ENCODE peak calls at places on chromosomes 6 and 20, in six cellular contexts. A is CD8-positive, alpha-beta T cell; F is spleen; Y is tibial artery; Z is Caco-2; J is A549. U is an unnamed sample. For H3K9me3, the result is how much of the 10 kb centered on the place peaks cover.

GRCh38 chr6:33419580-33420492 is at the start of gene SYNGAP1:
- DNase-seq in A (peak), F (peak), Y (peak), Z (no peak), J (no peak), U (no peak)

GRCh38 chr6:89023591-89024441 is 56.7 kb upstream of the PNRC1 start:
- DNase-seq in A (no peak), F (no peak), Y (peak), Z (no peak), J (no peak), U (peak)

GRCh38 chr20:1373614-1374013 is 19.2 kb downstream of the FKBP1A start:
- DNase-seq in A (no peak), F (no peak), Y (no peak), Z (no peak), J (no peak), U (no peak)

GRCh38 chr6:51029576-51029975 is 210.9 kb downstream of the TFAP2B start:
- DNase-seq in A (no peak), F (no peak), Y (no peak), Z (no peak), J (no peak), U (no peak)

GRCh38 chr6:21003780-21004541 is 469.7 kb downstream of the CDKAL1 start:
- DNase-seq in A (no peak), F (no peak), Y (no peak), Z (no peak), J (peak), U (no peak)

GRCh38 chr6:143901885-143902708 is 37.8 kb downstream of the ZC2HC1B start:
- DNase-seq in A (no peak), F (no peak), Y (peak), Z (no peak), J (no peak), U (peak)

GRCh38 chr6:6315660-6316059 is 4.8 kb downstream of the F13A1 start:
- DNase-seq in A (peak), F (no peak), Y (no peak), Z (no peak), J (peak), U (peak)

GRCh38 chr6:73216859-73217258 is 8.4 kb downstream of the KHDC1L start:
- DNase-seq in A (no peak), F (no peak), Y (no peak), Z (no peak), J (no peak), U (no peak)

GRCh38 chr6:27495386-27496135 is 22.7 kb upstream of the ZNF184 start:
- DNase-seq in A (no peak), F (no peak), Y (peak), Z (no peak), J (peak), U (peak)

GRCh38 chr20:57843941-57844625 is 134.3 kb upstream of the PMEPA1 start:
- DNase-seq in A (peak), F (no peak), Y (no peak), Z (no peak), J (no peak), U (no peak)

GRCh38 chr6:142306736-142307135 is 4.9 kb downstream of the ADGRG6 start:
- DNase-seq in A (no peak), F (no peak), Y (no peak), Z (no peak), J (peak), U (no peak)

GRCh38 chr20:3786126-3786484 is 435 bp downstream of the CENPB start:
- DNase-seq in A (peak), F (no peak), Y (peak), Z (peak), J (peak), U (peak)

GRCh38 chr6:27630727-27631613 is 158.1 kb upstream of the ZNF184 start:
- DNase-seq in A (no peak), F (no peak), Y (no peak), Z (peak), J (peak), U (no peak)

GRCh38 chr6:30091577-30092381 is 16.2 kb upstream of the RNF39 start:
- DNase-seq in A (no peak), F (no peak), Y (no peak), Z (no peak), J (peak), U (no peak)

GRCh38 chr6:140979642-140980091 is 1153.1 kb upstream of the GJE1 start:
- DNase-seq in A (no peak), F (no peak), Y (peak), Z (no peak), J (no peak), U (peak)

GRCh38 chr20:58131111-58131510 is 97.3 kb downstream of the ANKRD60 start:
- DNase-seq in A (no peak), F (no peak), Y (no peak), Z (peak), J (no peak), U (peak)

GRCh38 chr6:40950986-40951730 is 87.9 kb downstream of the UNC5CL start:
- DNase-seq in A (no peak), F (no peak), Y (no peak), Z (no peak), J (no peak), U (no peak)

GRCh38 chr6:157989541-157990289 is 8.1 kb downstream of the SYNJ2 start:
- DNase-seq in A (no peak), F (peak), Y (no peak), Z (no peak), J (peak), U (peak)

DNA sequence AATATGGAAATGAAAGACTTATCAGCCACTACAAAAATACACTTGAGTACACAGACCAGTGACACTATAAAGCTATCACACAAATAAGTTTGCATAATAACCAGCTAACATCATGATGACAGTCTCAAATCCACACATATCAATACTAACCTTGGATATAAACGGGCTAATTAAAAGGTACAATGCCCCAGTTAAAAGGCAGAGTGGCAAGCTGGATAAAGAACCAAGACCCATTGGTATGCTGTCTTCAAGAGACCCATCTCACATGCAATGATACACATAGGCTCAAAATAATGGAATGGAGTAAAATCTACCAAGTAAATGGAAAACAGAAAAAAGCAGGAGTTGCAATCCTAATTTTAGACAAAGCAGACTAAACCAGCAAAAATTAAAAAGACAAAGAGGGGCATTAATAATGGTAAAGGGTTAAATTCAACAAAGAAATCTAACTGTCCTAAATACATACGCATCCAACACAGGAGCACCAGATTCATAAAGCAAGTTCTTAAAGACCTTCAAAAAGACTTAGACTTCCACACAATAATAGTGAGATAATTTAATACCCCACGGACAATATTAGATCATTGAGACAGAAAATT is 163.3 kb downstream of the CD24 start:
- DNase-seq in A (no peak), F (no peak), Y (no peak), Z (no peak), J (no peak), U (no peak)
- H3K9me3 ChIP-seq in A (under half), F (half or more), Y (under half), Z (under half), J (under half), U (half or more)

GRCh38 chr20:62101078-62101477 is 21.2 kb upstream of the LSM14B start:
- DNase-seq in A (no peak), F (no peak), Y (no peak), Z (no peak), J (no peak), U (no peak)
- H3K9me3 ChIP-seq in A (under half), F (half or more), Y (under half), Z (under half), J (half or more), U (under half)

GRCh38 chr20:41192575-41192974 is 55.2 kb downstream of the PLCG1 start:
- DNase-seq in A (no peak), F (no peak), Y (no peak), Z (no peak), J (no peak), U (no peak)

GRCh38 chr20:41187668-41188067 is 50.3 kb downstream of the PLCG1 start:
- DNase-seq in A (no peak), F (no peak), Y (no peak), Z (no peak), J (no peak), U (no peak)

GRCh38 chr20:41196653-41197225 is 59.4 kb downstream of the PLCG1 start:
- DNase-seq in A (no peak), F (no peak), Y (no peak), Z (no peak), J (no peak), U (no peak)

GRCh38 chr20:41191562-41192500 is 54.5 kb downstream of the PLCG1 start:
- DNase-seq in A (no peak), F (no peak), Y (no peak), Z (no peak), J (no peak), U (no peak)
- H3K9me3 ChIP-seq in A (under half), F (under half), Y (under half), Z (under half), J (under half), U (under half)

GRCh38 chr6:7921071-7921470 is 10.5 kb upstream of the TXNDC5 start:
- DNase-seq in A (no peak), F (no peak), Y (no peak), Z (no peak), J (no peak), U (no peak)
- H3K9me3 ChIP-seq in A (under half), F (under half), Y (under half), Z (under half), J (under half), U (under half)

GRCh38 chr20:53448875-53449274 is 144.8 kb downstream of the ZNF217 start:
- DNase-seq in A (no peak), F (no peak), Y (no peak), Z (no peak), J (no peak), U (no peak)
- H3K9me3 ChIP-seq in A (under half), F (half or more), Y (under half), Z (under half), J (under half), U (under half)

GRCh38 chr20:52918311-52918710 is 53.8 kb upstream of the TSHZ2 start:
- DNase-seq in A (no peak), F (no peak), Y (no peak), Z (no peak), J (no peak), U (no peak)
- H3K9me3 ChIP-seq in A (under half), F (under half), Y (under half), Z (under half), J (under half), U (under half)

DNA sequence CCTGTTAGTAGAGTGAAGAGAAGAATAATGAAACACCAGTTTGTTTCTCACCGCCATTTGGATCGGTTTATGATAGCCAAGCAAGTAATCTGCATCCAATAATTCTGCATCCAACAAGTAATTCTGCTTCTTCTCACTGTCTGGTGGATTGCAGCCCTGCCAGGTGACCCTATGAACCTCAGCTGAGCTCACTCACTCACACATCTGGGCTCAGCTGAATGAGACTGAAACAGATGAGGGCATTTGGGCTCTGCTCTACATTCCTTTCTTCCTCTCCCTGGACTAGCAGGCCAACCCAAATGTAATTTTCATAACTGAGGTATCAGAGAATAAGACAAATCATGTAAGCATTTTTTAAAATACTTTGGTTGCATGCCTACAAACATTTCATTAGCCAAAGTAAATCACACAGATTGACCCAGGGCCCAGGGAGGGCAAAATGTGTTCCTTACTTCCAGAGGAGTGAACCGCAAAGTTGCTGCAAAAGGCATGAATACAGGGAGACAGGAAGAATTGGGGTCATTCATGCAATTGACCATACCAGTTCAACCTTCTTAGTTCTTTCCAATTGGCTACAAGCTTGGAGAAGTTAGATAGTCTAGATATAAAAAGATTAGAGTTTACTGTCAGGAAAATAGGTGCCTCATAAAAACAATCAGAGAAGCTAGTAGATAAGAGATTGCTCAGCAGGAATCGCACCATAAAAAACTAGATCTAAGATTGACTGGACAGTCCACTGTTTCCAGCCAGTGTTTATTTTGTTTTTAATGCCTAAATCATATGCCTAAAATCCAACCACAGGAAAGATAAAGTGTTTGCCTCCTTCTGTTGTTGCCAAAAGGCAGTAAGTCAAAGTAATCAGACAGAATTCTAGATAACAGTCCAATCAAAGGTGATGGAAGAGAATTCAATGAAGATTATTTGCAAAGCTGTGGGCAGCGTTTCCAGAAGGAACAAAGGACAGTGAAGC is 43.7 kb downstream of the CBLN4 start:
- DNase-seq in A (no peak), F (no peak), Y (no peak), Z (no peak), J (no peak), U (no peak)
- H3K9me3 ChIP-seq in A (under half), F (under half), Y (under half), Z (under half), J (under half), U (under half)

GRCh38 chr20:62112368-62112767 is 9.9 kb upstream of the LSM14B start:
- DNase-seq in A (no peak), F (no peak), Y (no peak), Z (no peak), J (no peak), U (no peak)
- H3K9me3 ChIP-seq in A (half or more), F (half or more), Y (half or more), Z (half or more), J (half or more), U (half or more)

DNA sequence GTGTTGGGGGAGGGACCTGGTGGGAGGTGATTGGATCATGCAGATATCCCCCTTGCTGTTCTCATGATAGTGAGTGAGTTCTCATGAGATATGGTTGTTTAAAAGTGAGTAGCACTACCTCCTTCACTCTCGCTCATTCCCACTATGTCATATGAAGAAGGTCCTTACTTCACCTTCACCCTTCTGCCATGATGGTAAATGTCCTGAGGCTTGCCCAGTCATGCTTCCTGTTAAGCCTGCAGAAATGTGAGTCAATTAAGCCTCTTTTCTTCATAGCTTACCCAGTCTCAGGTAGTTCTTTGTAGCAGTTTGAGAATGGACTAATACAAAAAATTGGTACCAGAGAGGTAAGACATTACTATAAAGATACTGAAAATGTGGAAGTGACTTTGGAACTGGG is 425.9 kb downstream of the HTR1B start:
- DNase-seq in A (no peak), F (no peak), Y (no peak), Z (no peak), J (no peak), U (no peak)
- H3K9me3 ChIP-seq in A (under half), F (half or more), Y (under half), Z (under half), J (under half), U (under half)

GRCh38 chr20:59629141-59630045 is 25.1 kb downstream of the PHACTR3 start:
- DNase-seq in A (no peak), F (no peak), Y (no peak), Z (peak), J (no peak), U (no peak)

GRCh38 chr20:59625214-59625922 is 21.0 kb downstream of the PHACTR3 start:
- DNase-seq in A (no peak), F (no peak), Y (no peak), Z (no peak), J (no peak), U (no peak)

GRCh38 chr20:59624401-59624800 is 20.1 kb downstream of the PHACTR3 start:
- DNase-seq in A (no peak), F (no peak), Y (no peak), Z (no peak), J (no peak), U (no peak)

GRCh38 chr20:59628171-59628570 is 23.8 kb downstream of the PHACTR3 start:
- DNase-seq in A (no peak), F (peak), Y (no peak), Z (no peak), J (no peak), U (no peak)

DNA sequence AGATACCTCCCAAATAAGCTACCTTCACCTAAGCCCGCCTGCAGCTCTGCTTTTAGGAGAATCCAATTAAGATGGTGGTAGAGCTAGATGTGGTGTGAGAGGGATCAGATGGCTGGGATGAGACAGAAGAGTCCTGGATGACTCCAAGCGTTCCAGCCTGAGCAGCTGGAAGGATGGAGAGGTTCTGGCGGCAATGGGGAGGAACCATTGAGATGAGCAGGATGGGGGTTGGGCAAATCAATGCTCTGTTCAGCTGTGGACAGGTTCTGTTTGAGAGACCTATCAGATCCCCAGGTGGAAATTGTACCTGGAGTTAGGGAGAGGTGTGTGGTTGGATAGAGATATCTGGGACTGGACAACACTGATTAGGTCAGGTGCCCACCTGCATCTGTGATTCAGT is 23.0 kb downstream of the PHACTR3 start:
- DNase-seq in A (no peak), F (no peak), Y (no peak), Z (no peak), J (no peak), U (no peak)
- H3K9me3 ChIP-seq in A (under half), F (under half), Y (under half), Z (under half), J (under half), U (under half)